ENCODE peak calls at places on chromosomes 11 and 22, in eight cellular contexts. S is mammary epithelial cell; C is right lobe of liver; G is pancreas; K is endodermal cell; Z is CD4-positive, alpha-beta memory T cell; L is Peyer's patch; T is breast epithelium. E is an unnamed sample.

GRCh38 chr22:19604711-19605268 is 80.6 kb upstream of the CLDN5 start:
- DNase-seq in T (no peak), K (no peak), S (no peak), Z (no peak), C (peak; percentile 89), L (no peak), G (no peak), E (no peak)

GRCh38 chr11:120217941-120218694 is 7.3 kb downstream of the OAF start:
- DNase-seq in Z (no peak), S (no peak), K (no peak), C (no peak), T (no peak), G (peak; percentile 60), L (no peak), E (no peak)

GRCh38 chr11:70536051-70536877 is 137.9 kb downstream of the CTTN start:
- DNase-seq in Z (no peak), C (peak; percentile 40), L (peak; percentile 54), G (no peak), S (no peak), K (no peak), T (peak; percentile 35), E (no peak)

GRCh38 chr11:60831501-60832079 is 10.3 kb upstream of the CCDC86 start:
- DNase-seq in C (no peak), L (no peak), K (no peak), S (peak; percentile 74), T (no peak), G (no peak), Z (no peak), E (no peak)

GRCh38 chr22:49624421-49625177 is 203.1 kb downstream of the BRD1 start:
- DNase-seq in K (no peak), S (no peak), L (no peak), Z (no peak), C (peak; percentile 22), G (no peak), T (no peak), E (no peak)

GRCh38 chr22:50610041-50610451 is 9.5 kb downstream of the MAPK8IP2 start:
- DNase-seq in L (no peak), K (no peak), T (peak; percentile 39), Z (no peak), C (no peak), G (no peak), S (no peak), E (no peak)

GRCh38 chr11:37409124-37409523 is 811.1 kb upstream of the RAG2 start:
- DNase-seq in L (no peak), G (no peak), T (no peak), K (no peak), Z (no peak), C (no peak), S (peak; percentile 75), E (no peak)

GRCh38 chr11:47179655-47179991 is 2.9 kb upstream of the ARFGAP2 start:
- DNase-seq in G (no peak), L (peak; percentile 70), Z (peak; percentile 40), C (peak; percentile 45), K (peak; percentile 86), S (no peak), T (no peak), E (no peak)

GRCh38 chr11:45846974-45847907 is at the start of gene CRY2:
- DNase-seq in K (peak; percentile 100), G (peak; percentile 99), S (peak; percentile 97), T (peak; percentile 100), C (peak; percentile 99), L (peak; percentile 100), Z (peak; percentile 98), E (peak; percentile 96)

GRCh38 chr11:33674035-33674814 is 26.4 kb downstream of the C11orf91 start:
- DNase-seq in L (no peak), K (peak; percentile 31), G (no peak), S (no peak), C (no peak), T (no peak), Z (no peak), E (no peak)

GRCh38 chr11:134731562-134731961 is 319.5 kb upstream of the B3GAT1 start:
- DNase-seq in L (no peak), Z (no peak), G (no peak), K (peak; percentile 91), S (no peak), T (no peak), C (no peak), E (no peak)

GRCh38 chr11:123180166-123180565 is 14.9 kb downstream of the CLMP start:
- DNase-seq in G (no peak), C (no peak), Z (no peak), S (peak; percentile 52), T (no peak), L (no peak), K (no peak), E (no peak)

GRCh38 chr22:33000342-33001280 is 57.6 kb downstream of the SYN3 start:
- DNase-seq in C (peak; percentile 65), K (peak; percentile 96), Z (no peak), T (peak; percentile 61), S (peak; percentile 44), G (peak; percentile 6), L (peak; percentile 58), E (no peak)

GRCh38 chr22:24994070-24994763 is 41.7 kb downstream of the KIAA1671 start:
- DNase-seq in T (peak; percentile 74), G (no peak), L (peak; percentile 88), Z (no peak), C (peak; percentile 73), K (peak; percentile 88), S (peak; percentile 97), E (no peak)

GRCh38 chr11:75499423-75500305 is 26.1 kb downstream of the GDPD5 start:
- DNase-seq in C (no peak), Z (no peak), G (no peak), L (peak; percentile 64), T (no peak), S (peak; percentile 73), K (no peak), E (no peak)

GRCh38 chr11:70712471-70712870 is 314.1 kb downstream of the CTTN start:
- DNase-seq in K (no peak), S (no peak), L (peak; percentile 48), C (no peak), Z (no peak), G (no peak), T (no peak), E (no peak)

GRCh38 chr22:22463855-22464540 is 44.5 kb downstream of the ZNF280B start:
- DNase-seq in T (no peak), G (peak; percentile 6), C (no peak), S (peak; percentile 25), L (peak; percentile 82), Z (peak; percentile 46), K (peak; percentile 84), E (no peak)

GRCh38 chr11:36254739-36255138 is 34.5 kb downstream of the COMMD9 start:
- DNase-seq in L (no peak), G (no peak), Z (no peak), C (no peak), T (no peak), S (peak; percentile 50), K (no peak), E (no peak)

GRCh38 chr11:121870202-121871045 is 245.6 kb downstream of the BLID start:
- DNase-seq in G (no peak), L (no peak), Z (no peak), C (no peak), K (no peak), T (no peak), S (no peak), E (no peak)

GRCh38 chr11:15232496-15232895 is 117.8 kb downstream of the INSC start:
- DNase-seq in T (no peak), L (no peak), G (no peak), Z (no peak), K (no peak), C (no peak), S (no peak), E (no peak)

GRCh38 chr11:21174781-21175180 is 505.4 kb downstream of the NELL1 start:
- DNase-seq in K (no peak), Z (no peak), G (no peak), S (no peak), C (no peak), L (no peak), T (no peak), E (no peak)

DNA sequence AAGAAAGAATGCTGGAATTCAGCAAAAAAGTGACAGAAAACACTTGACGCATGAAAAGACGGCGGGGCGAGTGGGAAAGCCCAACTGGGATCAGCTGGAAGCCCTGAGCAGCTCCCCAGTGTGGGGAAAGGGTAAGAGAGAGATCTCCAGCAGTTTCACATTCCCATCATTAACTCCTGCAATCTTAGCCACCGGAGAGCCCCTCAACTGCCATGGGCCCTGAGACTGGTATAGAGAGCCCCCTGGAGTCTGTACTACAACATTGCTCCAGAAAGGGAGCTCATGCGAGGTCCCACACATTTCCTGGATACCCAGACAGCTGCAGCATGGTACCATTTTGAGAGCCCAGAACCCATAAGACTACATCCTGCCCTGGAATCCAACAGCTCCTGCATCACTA is 31.1 kb downstream of the MRGPRX4 start:
- DNase-seq in T (no peak), G (no peak), L (no peak), K (peak; percentile 83), C (no peak), S (no peak), Z (no peak), E (no peak)
- H3K4me3 ChIP-seq in T (no peak overlapping the region), G (no peak overlapping the region), L (no peak overlapping the region), K (no peak overlapping the region), C (no peak overlapping the region), S (no peak overlapping the region), Z (no peak overlapping the region), E (no peak overlapping the region)

GRCh38 chr22:38222797-38223119 is 21.0 kb downstream of the MAFF start:
- DNase-seq in K (no peak), Z (peak; percentile 16), C (no peak), T (peak; percentile 77), S (peak; percentile 42), L (no peak), G (no peak), E (no peak)
- H3K27ac ChIP-seq in K (no peak overlapping the region), Z (no peak overlapping the region), C (no peak overlapping the region), T (peak overlapping the region; percentile 97), S (no peak overlapping the region), L (no peak overlapping the region), G (no peak overlapping the region), E (no peak overlapping the region)

DNA sequence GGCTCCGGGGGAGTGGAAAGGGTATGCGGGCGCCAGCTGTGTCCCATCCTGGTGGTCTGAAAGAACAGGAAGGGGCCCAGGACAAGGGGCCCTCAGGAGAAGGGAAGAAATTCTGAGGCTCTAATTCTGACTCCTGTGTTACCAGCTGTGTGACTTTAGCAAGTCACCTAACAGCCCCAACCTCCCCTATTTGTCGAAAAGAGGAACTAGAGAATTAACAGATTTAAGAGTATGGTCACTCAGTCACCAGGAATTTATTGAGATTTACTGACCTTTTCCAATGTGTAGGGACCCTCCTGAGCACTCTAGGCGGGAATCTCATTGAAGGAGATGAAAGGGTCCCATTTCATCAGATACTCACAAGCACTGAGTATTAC is 14.6 kb downstream of the RPS6KA4 start:
- DNase-seq in C (no peak), Z (no peak), L (no peak), K (no peak), G (no peak), S (no peak), T (no peak), E (no peak)
- H3K4me3 ChIP-seq in C (no peak overlapping the region), Z (no peak overlapping the region), L (no peak overlapping the region), K (no peak overlapping the region), G (no peak overlapping the region), S (no peak overlapping the region), T (no peak overlapping the region), E (no peak overlapping the region)

DNA sequence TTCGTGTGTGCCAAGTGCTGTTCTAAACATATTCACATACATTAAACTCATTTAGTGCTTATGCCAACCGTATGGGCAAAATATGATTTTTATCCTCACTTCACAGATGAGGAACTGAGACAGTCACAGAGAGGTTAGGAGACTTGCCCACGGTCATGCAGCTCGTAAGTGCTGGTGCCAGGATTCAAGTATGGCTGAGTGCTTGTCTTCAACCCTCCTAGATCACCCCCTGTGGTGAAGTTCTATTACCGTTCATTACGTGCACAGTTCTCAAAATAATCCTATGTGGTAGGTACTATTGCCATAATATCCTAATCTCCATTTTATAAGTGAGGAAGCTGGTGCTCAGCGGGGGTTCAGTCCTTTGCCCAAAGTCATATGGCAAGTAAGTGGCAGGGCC is 1.5 kb downstream of the MIEF1 start:
- DNase-seq in Z (no peak), S (no peak), K (no peak), L (no peak), G (no peak), T (no peak), C (no peak), E (no peak)
- H3K27ac ChIP-seq in Z (peak overlapping the region; percentile 70), S (peak overlapping the region; percentile 58), K (no peak overlapping the region), L (peak overlapping the region; percentile 75), G (no peak overlapping the region), T (no peak overlapping the region), C (peak overlapping the region; percentile 85), E (no peak overlapping the region)

E was measured in thoracic aorta.